ENCODE peak calls at places on chromosomes 11 and 22, in seven cellular contexts. One of them, this sample, is unnamed.

GRCh38 chr11:35765211-35765610 is 102.6 kb downstream of the TRIM44 start:
- DNase-seq in GM23248: peak; percentile 47
- DNase-seq in naive thymus-derived CD4-positive, alpha-beta T cell: no peak
- DNase-seq in small intestine: no peak
- DNase-seq in stimulated activated CD4-positive, alpha-beta T cell treated with anti-CD3 and anti-CD28 coated beads, Interleukin-2, amount 100 ng/mL, for 24 hours: no peak
- DNase-seq in iris pigment epithelial cell: peak; percentile 30
- DNase-seq in CD8-positive, alpha-beta T cell: no peak
- DNase-seq in this sample: no peak

GRCh38 chr11:103892603-103893002 is 143.8 kb upstream of the DDI1 start:
- DNase-seq in GM23248: peak; percentile 80
- DNase-seq in naive thymus-derived CD4-positive, alpha-beta T cell: no peak
- DNase-seq in small intestine: no peak
- DNase-seq in stimulated activated CD4-positive, alpha-beta T cell treated with anti-CD3 and anti-CD28 coated beads, Interleukin-2, amount 100 ng/mL, for 24 hours: no peak
- DNase-seq in iris pigment epithelial cell: peak; percentile 77
- DNase-seq in CD8-positive, alpha-beta T cell: no peak
- DNase-seq in this sample: no peak

GRCh38 chr11:10375280-10376048 is 70.6 kb downstream of the ADM start:
- DNase-seq in GM23248: peak; percentile 91
- DNase-seq in naive thymus-derived CD4-positive, alpha-beta T cell: no peak
- DNase-seq in small intestine: no peak
- DNase-seq in stimulated activated CD4-positive, alpha-beta T cell treated with anti-CD3 and anti-CD28 coated beads, Interleukin-2, amount 100 ng/mL, for 24 hours: no peak
- DNase-seq in iris pigment epithelial cell: peak; percentile 88
- DNase-seq in CD8-positive, alpha-beta T cell: no peak
- DNase-seq in this sample: no peak

GRCh38 chr22:36010913-36011312 is 17.7 kb downstream of the RBFOX2 start:
- DNase-seq in GM23248: peak; percentile 90
- DNase-seq in naive thymus-derived CD4-positive, alpha-beta T cell: no peak
- DNase-seq in small intestine: no peak
- DNase-seq in stimulated activated CD4-positive, alpha-beta T cell treated with anti-CD3 and anti-CD28 coated beads, Interleukin-2, amount 100 ng/mL, for 24 hours: no peak
- DNase-seq in iris pigment epithelial cell: peak; percentile 81
- DNase-seq in CD8-positive, alpha-beta T cell: no peak
- DNase-seq in this sample: no peak

GRCh38 chr11:17985517-17985916 is 27.3 kb downstream of the SERGEF start:
- DNase-seq in GM23248: peak; percentile 55
- DNase-seq in naive thymus-derived CD4-positive, alpha-beta T cell: no peak
- DNase-seq in small intestine: peak; percentile 12
- DNase-seq in stimulated activated CD4-positive, alpha-beta T cell treated with anti-CD3 and anti-CD28 coated beads, Interleukin-2, amount 100 ng/mL, for 24 hours: no peak
- DNase-seq in iris pigment epithelial cell: peak; percentile 37
- DNase-seq in CD8-positive, alpha-beta T cell: no peak
- DNase-seq in this sample: no peak

GRCh38 chr11:19951558-19952083 is 208.7 kb downstream of the DBX1 start:
- DNase-seq in GM23248: peak; percentile 72
- DNase-seq in naive thymus-derived CD4-positive, alpha-beta T cell: peak; percentile 27
- DNase-seq in small intestine: peak; percentile 70
- DNase-seq in stimulated activated CD4-positive, alpha-beta T cell treated with anti-CD3 and anti-CD28 coated beads, Interleukin-2, amount 100 ng/mL, for 24 hours: no peak
- DNase-seq in iris pigment epithelial cell: peak; percentile 51
- DNase-seq in CD8-positive, alpha-beta T cell: no peak
- DNase-seq in this sample: no peak

GRCh38 chr11:14678350-14678749 is 34.7 kb downstream of the PDE3B start:
- DNase-seq in GM23248: no peak
- DNase-seq in naive thymus-derived CD4-positive, alpha-beta T cell: no peak
- DNase-seq in small intestine: no peak
- DNase-seq in stimulated activated CD4-positive, alpha-beta T cell treated with anti-CD3 and anti-CD28 coated beads, Interleukin-2, amount 100 ng/mL, for 24 hours: no peak
- DNase-seq in iris pigment epithelial cell: no peak
- DNase-seq in CD8-positive, alpha-beta T cell: no peak
- DNase-seq in this sample: no peak

GRCh38 chr11:34680918-34681554 is 60.1 kb downstream of the EHF start:
- DNase-seq in GM23248: peak; percentile 77
- DNase-seq in naive thymus-derived CD4-positive, alpha-beta T cell: no peak
- DNase-seq in small intestine: no peak
- DNase-seq in stimulated activated CD4-positive, alpha-beta T cell treated with anti-CD3 and anti-CD28 coated beads, Interleukin-2, amount 100 ng/mL, for 24 hours: no peak
- DNase-seq in iris pigment epithelial cell: peak; percentile 29
- DNase-seq in CD8-positive, alpha-beta T cell: no peak
- DNase-seq in this sample: no peak

GRCh38 chr11:65310215-65310614 is 4.5 kb upstream of the CDC42EP2 start:
- DNase-seq in GM23248: no peak
- DNase-seq in naive thymus-derived CD4-positive, alpha-beta T cell: no peak
- DNase-seq in small intestine: no peak
- DNase-seq in stimulated activated CD4-positive, alpha-beta T cell treated with anti-CD3 and anti-CD28 coated beads, Interleukin-2, amount 100 ng/mL, for 24 hours: no peak
- DNase-seq in iris pigment epithelial cell: no peak
- DNase-seq in CD8-positive, alpha-beta T cell: no peak
- DNase-seq in this sample: no peak

GRCh38 chr11:2553886-2554285 is 109.1 kb downstream of the KCNQ1 start:
- DNase-seq in GM23248: no peak
- DNase-seq in naive thymus-derived CD4-positive, alpha-beta T cell: no peak
- DNase-seq in small intestine: no peak
- DNase-seq in stimulated activated CD4-positive, alpha-beta T cell treated with anti-CD3 and anti-CD28 coated beads, Interleukin-2, amount 100 ng/mL, for 24 hours: no peak
- DNase-seq in iris pigment epithelial cell: no peak
- DNase-seq in CD8-positive, alpha-beta T cell: no peak
- DNase-seq in this sample: no peak

GRCh38 chr22:35116817-35117216 is 50.9 kb downstream of the ISX start:
- DNase-seq in GM23248: no peak
- DNase-seq in naive thymus-derived CD4-positive, alpha-beta T cell: no peak
- DNase-seq in small intestine: peak; percentile 91
- DNase-seq in stimulated activated CD4-positive, alpha-beta T cell treated with anti-CD3 and anti-CD28 coated beads, Interleukin-2, amount 100 ng/mL, for 24 hours: no peak
- DNase-seq in iris pigment epithelial cell: no peak
- DNase-seq in CD8-positive, alpha-beta T cell: no peak
- DNase-seq in this sample: no peak

GRCh38 chr11:31236052-31236652 is 133.4 kb downstream of the DCDC1 start:
- DNase-seq in GM23248: peak; percentile 39
- DNase-seq in naive thymus-derived CD4-positive, alpha-beta T cell: peak; percentile 3
- DNase-seq in small intestine: no peak
- DNase-seq in stimulated activated CD4-positive, alpha-beta T cell treated with anti-CD3 and anti-CD28 coated beads, Interleukin-2, amount 100 ng/mL, for 24 hours: no peak
- DNase-seq in iris pigment epithelial cell: peak; percentile 10
- DNase-seq in CD8-positive, alpha-beta T cell: no peak
- DNase-seq in this sample: no peak

GRCh38 chr11:76162336-76163288 is 43.7 kb downstream of the WNT11 start:
- DNase-seq in GM23248: no peak
- DNase-seq in naive thymus-derived CD4-positive, alpha-beta T cell: no peak
- DNase-seq in small intestine: peak; percentile 25
- DNase-seq in stimulated activated CD4-positive, alpha-beta T cell treated with anti-CD3 and anti-CD28 coated beads, Interleukin-2, amount 100 ng/mL, for 24 hours: no peak
- DNase-seq in iris pigment epithelial cell: no peak
- DNase-seq in CD8-positive, alpha-beta T cell: no peak
- DNase-seq in this sample: no peak

GRCh38 chr22:26479792-26480610 is 3.6 kb downstream of the HPS4 start:
- DNase-seq in GM23248: no peak
- DNase-seq in naive thymus-derived CD4-positive, alpha-beta T cell: no peak
- DNase-seq in small intestine: no peak
- DNase-seq in stimulated activated CD4-positive, alpha-beta T cell treated with anti-CD3 and anti-CD28 coated beads, Interleukin-2, amount 100 ng/mL, for 24 hours: no peak
- DNase-seq in iris pigment epithelial cell: no peak
- DNase-seq in CD8-positive, alpha-beta T cell: no peak
- DNase-seq in this sample: no peak

GRCh38 chr22:19122752-19123492 is 710 bp upstream of the DGCR2 start:
- DNase-seq in GM23248: peak; percentile 30
- DNase-seq in naive thymus-derived CD4-positive, alpha-beta T cell: no peak
- DNase-seq in small intestine: peak; percentile 34
- DNase-seq in stimulated activated CD4-positive, alpha-beta T cell treated with anti-CD3 and anti-CD28 coated beads, Interleukin-2, amount 100 ng/mL, for 24 hours: no peak
- DNase-seq in iris pigment epithelial cell: peak; percentile 20
- DNase-seq in CD8-positive, alpha-beta T cell: no peak
- DNase-seq in this sample: no peak

GRCh38 chr22:34943830-34944229 is 122.1 kb upstream of the ISX start:
- DNase-seq in GM23248: no peak
- DNase-seq in naive thymus-derived CD4-positive, alpha-beta T cell: no peak
- DNase-seq in small intestine: peak; percentile 37
- DNase-seq in stimulated activated CD4-positive, alpha-beta T cell treated with anti-CD3 and anti-CD28 coated beads, Interleukin-2, amount 100 ng/mL, for 24 hours: no peak
- DNase-seq in iris pigment epithelial cell: no peak
- DNase-seq in CD8-positive, alpha-beta T cell: no peak
- DNase-seq in this sample: no peak

This sample was measured in T-cell.